ENCODE peak calls at places on chromosome 1, in seven cellular contexts. One of them, this sample, is unnamed.

GRCh38 chr1:42788021-42788420 is 3.2 kb downstream of the TMEM269 start:
- DNase-seq in stimulated activated CD4-positive, alpha-beta T cell treated with anti-CD3 and anti-CD28 coated beads, TNF-alpha, amount 100 ng/mL, for 1 hour: no peak
- DNase-seq in effector CD4-positive, alpha-beta T cell: no peak
- DNase-seq in CD8-positive, alpha-beta T cell: no peak
- DNase-seq in effector memory CD8-positive, alpha-beta T cell: no peak
- DNase-seq in heart left ventricle: no peak
- DNase-seq in Caki2: no peak
- DNase-seq in this sample: no peak

GRCh38 chr1:153610334-153611023 is 2.5 kb downstream of the S100A16 start:
- DNase-seq in stimulated activated CD4-positive, alpha-beta T cell treated with anti-CD3 and anti-CD28 coated beads, TNF-alpha, amount 100 ng/mL, for 1 hour: no peak
- DNase-seq in effector CD4-positive, alpha-beta T cell: no peak
- DNase-seq in CD8-positive, alpha-beta T cell: no peak
- DNase-seq in effector memory CD8-positive, alpha-beta T cell: no peak
- DNase-seq in heart left ventricle: no peak
- DNase-seq in Caki2: no peak
- DNase-seq in this sample: peak

GRCh38 chr1:233182587-233182986 is 112.9 kb downstream of the PCNX2 start:
- DNase-seq in stimulated activated CD4-positive, alpha-beta T cell treated with anti-CD3 and anti-CD28 coated beads, TNF-alpha, amount 100 ng/mL, for 1 hour: no peak
- DNase-seq in effector CD4-positive, alpha-beta T cell: no peak
- DNase-seq in CD8-positive, alpha-beta T cell: no peak
- DNase-seq in effector memory CD8-positive, alpha-beta T cell: no peak
- DNase-seq in heart left ventricle: no peak
- DNase-seq in Caki2: no peak
- DNase-seq in this sample: no peak

GRCh38 chr1:204113900-204114299 is 37.9 kb downstream of the ETNK2 start:
- DNase-seq in stimulated activated CD4-positive, alpha-beta T cell treated with anti-CD3 and anti-CD28 coated beads, TNF-alpha, amount 100 ng/mL, for 1 hour: no peak
- DNase-seq in effector CD4-positive, alpha-beta T cell: no peak
- DNase-seq in CD8-positive, alpha-beta T cell: no peak
- DNase-seq in effector memory CD8-positive, alpha-beta T cell: no peak
- DNase-seq in heart left ventricle: no peak
- DNase-seq in Caki2: no peak
- DNase-seq in this sample: no peak

GRCh38 chr1:199551967-199552565 is 475.4 kb upstream of the NR5A2 start:
- DNase-seq in stimulated activated CD4-positive, alpha-beta T cell treated with anti-CD3 and anti-CD28 coated beads, TNF-alpha, amount 100 ng/mL, for 1 hour: no peak
- DNase-seq in effector CD4-positive, alpha-beta T cell: no peak
- DNase-seq in CD8-positive, alpha-beta T cell: no peak
- DNase-seq in effector memory CD8-positive, alpha-beta T cell: no peak
- DNase-seq in heart left ventricle: no peak
- DNase-seq in Caki2: peak
- DNase-seq in this sample: peak

GRCh38 chr1:43924516-43924915 is 9.1 kb upstream of the ARTN start:
- DNase-seq in stimulated activated CD4-positive, alpha-beta T cell treated with anti-CD3 and anti-CD28 coated beads, TNF-alpha, amount 100 ng/mL, for 1 hour: no peak
- DNase-seq in effector CD4-positive, alpha-beta T cell: no peak
- DNase-seq in CD8-positive, alpha-beta T cell: no peak
- DNase-seq in effector memory CD8-positive, alpha-beta T cell: no peak
- DNase-seq in heart left ventricle: no peak
- DNase-seq in Caki2: no peak
- DNase-seq in this sample: peak

GRCh38 chr1:91884459-91885290 is 1.3 kb downstream of the TGFBR3 start:
- DNase-seq in stimulated activated CD4-positive, alpha-beta T cell treated with anti-CD3 and anti-CD28 coated beads, TNF-alpha, amount 100 ng/mL, for 1 hour: no peak
- DNase-seq in effector CD4-positive, alpha-beta T cell: peak
- DNase-seq in CD8-positive, alpha-beta T cell: peak
- DNase-seq in effector memory CD8-positive, alpha-beta T cell: peak
- DNase-seq in heart left ventricle: peak
- DNase-seq in Caki2: peak
- DNase-seq in this sample: peak

GRCh38 chr1:42135426-42135825 is 17.8 kb upstream of the GUCA2B start:
- DNase-seq in stimulated activated CD4-positive, alpha-beta T cell treated with anti-CD3 and anti-CD28 coated beads, TNF-alpha, amount 100 ng/mL, for 1 hour: no peak
- DNase-seq in effector CD4-positive, alpha-beta T cell: no peak
- DNase-seq in CD8-positive, alpha-beta T cell: no peak
- DNase-seq in effector memory CD8-positive, alpha-beta T cell: no peak
- DNase-seq in heart left ventricle: no peak
- DNase-seq in Caki2: no peak
- DNase-seq in this sample: no peak

GRCh38 chr1:159920651-159921050 is 4.7 kb downstream of the TAGLN2 start:
- DNase-seq in stimulated activated CD4-positive, alpha-beta T cell treated with anti-CD3 and anti-CD28 coated beads, TNF-alpha, amount 100 ng/mL, for 1 hour: no peak
- DNase-seq in effector CD4-positive, alpha-beta T cell: no peak
- DNase-seq in CD8-positive, alpha-beta T cell: no peak
- DNase-seq in effector memory CD8-positive, alpha-beta T cell: no peak
- DNase-seq in heart left ventricle: no peak
- DNase-seq in Caki2: no peak
- DNase-seq in this sample: no peak

GRCh38 chr1:151255381-151255780 is 847 bp downstream of the PSMD4 start:
- DNase-seq in stimulated activated CD4-positive, alpha-beta T cell treated with anti-CD3 and anti-CD28 coated beads, TNF-alpha, amount 100 ng/mL, for 1 hour: no peak
- DNase-seq in effector CD4-positive, alpha-beta T cell: no peak
- DNase-seq in CD8-positive, alpha-beta T cell: no peak
- DNase-seq in effector memory CD8-positive, alpha-beta T cell: no peak
- DNase-seq in heart left ventricle: no peak
- DNase-seq in Caki2: peak
- DNase-seq in this sample: peak

GRCh38 chr1:51421961-51422360 is 91.6 kb upstream of the TTC39A start:
- DNase-seq in stimulated activated CD4-positive, alpha-beta T cell treated with anti-CD3 and anti-CD28 coated beads, TNF-alpha, amount 100 ng/mL, for 1 hour: no peak
- DNase-seq in effector CD4-positive, alpha-beta T cell: no peak
- DNase-seq in CD8-positive, alpha-beta T cell: no peak
- DNase-seq in effector memory CD8-positive, alpha-beta T cell: no peak
- DNase-seq in heart left ventricle: no peak
- DNase-seq in Caki2: peak
- DNase-seq in this sample: peak

GRCh38 chr1:47460456-47460855 is 22.6 kb downstream of the FOXD2 start:
- DNase-seq in stimulated activated CD4-positive, alpha-beta T cell treated with anti-CD3 and anti-CD28 coated beads, TNF-alpha, amount 100 ng/mL, for 1 hour: no peak
- DNase-seq in effector CD4-positive, alpha-beta T cell: no peak
- DNase-seq in CD8-positive, alpha-beta T cell: no peak
- DNase-seq in effector memory CD8-positive, alpha-beta T cell: no peak
- DNase-seq in heart left ventricle: no peak
- DNase-seq in Caki2: no peak
- DNase-seq in this sample: no peak

GRCh38 chr1:190205713-190206112 is 272.0 kb downstream of the BRINP3 start:
- DNase-seq in stimulated activated CD4-positive, alpha-beta T cell treated with anti-CD3 and anti-CD28 coated beads, TNF-alpha, amount 100 ng/mL, for 1 hour: no peak
- DNase-seq in effector CD4-positive, alpha-beta T cell: no peak
- DNase-seq in CD8-positive, alpha-beta T cell: no peak
- DNase-seq in effector memory CD8-positive, alpha-beta T cell: no peak
- DNase-seq in heart left ventricle: no peak
- DNase-seq in Caki2: peak
- DNase-seq in this sample: no peak

GRCh38 chr1:234597894-234598293 is 12.1 kb downstream of the IRF2BP2 start:
- DNase-seq in stimulated activated CD4-positive, alpha-beta T cell treated with anti-CD3 and anti-CD28 coated beads, TNF-alpha, amount 100 ng/mL, for 1 hour: no peak
- DNase-seq in effector CD4-positive, alpha-beta T cell: peak
- DNase-seq in CD8-positive, alpha-beta T cell: peak
- DNase-seq in effector memory CD8-positive, alpha-beta T cell: peak
- DNase-seq in heart left ventricle: peak
- DNase-seq in Caki2: peak
- DNase-seq in this sample: peak

GRCh38 chr1:10555635-10556429 is 81.1 kb downstream of the PEX14 start:
- DNase-seq in stimulated activated CD4-positive, alpha-beta T cell treated with anti-CD3 and anti-CD28 coated beads, TNF-alpha, amount 100 ng/mL, for 1 hour: no peak
- DNase-seq in effector CD4-positive, alpha-beta T cell: no peak
- DNase-seq in CD8-positive, alpha-beta T cell: no peak
- DNase-seq in effector memory CD8-positive, alpha-beta T cell: no peak
- DNase-seq in heart left ventricle: no peak
- DNase-seq in Caki2: no peak
- DNase-seq in this sample: peak

GRCh38 chr1:101239095-101240040 is 2.5 kb downstream of the S1PR1 start:
- DNase-seq in stimulated activated CD4-positive, alpha-beta T cell treated with anti-CD3 and anti-CD28 coated beads, TNF-alpha, amount 100 ng/mL, for 1 hour: peak
- DNase-seq in effector CD4-positive, alpha-beta T cell: peak
- DNase-seq in CD8-positive, alpha-beta T cell: peak
- DNase-seq in effector memory CD8-positive, alpha-beta T cell: peak
- DNase-seq in heart left ventricle: peak
- DNase-seq in Caki2: no peak
- DNase-seq in this sample: no peak